ENCODE peak calls at places on chromosomes 5 and 9, in six cellular contexts. S is GM12878, F is NB4, R is A549, B is K562, T is HepG2. M is an unnamed sample.
A peak's percentile ranks its signal among the peaks of the same experiment; 100 is the strongest.

GRCh38 chr5:130110333-130110732 is 206.1 kb downstream of the CHSY3 start:
- DNase-seq in S (no peak), F (no peak), R (no peak), B (no peak), T (no peak), M (no peak)

GRCh38 chr5:3593771-3594513 is 1.7 kb upstream of the IRX1 start:
- DNase-seq in S (no peak), F (no peak), R (no peak), B (no peak), T (no peak), M (no peak)

GRCh38 chr9:18472915-18473314 is 1.0 kb upstream of the ADAMTSL1 start:
- DNase-seq in S (no peak), F (no peak), R (no peak), B (no peak), T (no peak), M (peak; percentile 63)

GRCh38 chr5:134188092-134188491 is 11.3 kb upstream of the SKP1 start:
- DNase-seq in S (no peak), F (no peak), R (no peak), B (no peak), T (no peak), M (no peak)

GRCh38 chr9:109901191-109901590 is 121.2 kb downstream of the PALM2AKAP2 start:
- DNase-seq in S (no peak), F (no peak), R (no peak), B (no peak), T (no peak), M (no peak)

GRCh38 chr5:114296191-114296590 is 65.7 kb upstream of the KCNN2 start:
- DNase-seq in S (no peak), F (no peak), R (no peak), B (no peak), T (no peak), M (no peak)

GRCh38 chr9:89854715-89855475 is 250.1 kb downstream of the GADD45G start:
- DNase-seq in S (no peak), F (no peak), R (no peak), B (no peak), T (no peak), M (no peak)

GRCh38 chr5:139817362-139817761 is 21.8 kb downstream of the PSD2 start:
- DNase-seq in S (no peak), F (no peak), R (no peak), B (no peak), T (no peak), M (no peak)

GRCh38 chr9:92728831-92729734 is 35.5 kb downstream of the BICD2 start:
- DNase-seq in S (no peak), F (peak; percentile 21), R (no peak), B (no peak), T (peak; percentile 16), M (no peak)

GRCh38 chr9:237141-237857 is 22.6 kb downstream of the DOCK8 start:
- DNase-seq in S (no peak), F (no peak), R (no peak), B (no peak), T (no peak), M (no peak)

GRCh38 chr9:136228107-136228875 is 17.3 kb downstream of the QSOX2 start:
- DNase-seq in S (no peak), F (peak; percentile 31), R (peak; percentile 71), B (peak; percentile 23), T (peak; percentile 13), M (peak; percentile 48)

GRCh38 chr9:38282756-38283155 is 109.7 kb upstream of the ALDH1B1 start:
- DNase-seq in S (no peak), F (no peak), R (no peak), B (no peak), T (no peak), M (no peak)

GRCh38 chr9:69801994-69802393 is 18.6 kb upstream of the CFAP95 start:
- DNase-seq in S (no peak), F (no peak), R (no peak), B (no peak), T (peak; percentile 25), M (no peak)

GRCh38 chr9:131728961-131729360 is 10.9 kb downstream of the RAPGEF1 start:
- DNase-seq in S (no peak), F (peak; percentile 41), R (no peak), B (no peak), T (no peak), M (peak; percentile 39)

GRCh38 chr5:17860660-17861315 is 226.5 kb downstream of the TAF11L14 start:
- DNase-seq in S (no peak), F (no peak), R (peak; percentile 10), B (no peak), T (no peak), M (peak; percentile 8)

GRCh38 chr5:123359454-123359853 is 63.7 kb downstream of the CEP120 start:
- DNase-seq in S (no peak), F (no peak), R (no peak), B (no peak), T (no peak), M (no peak)

GRCh38 chr9:136022731-136023400 is 61.7 kb upstream of the UBAC1 start:
- DNase-seq in S (no peak), F (no peak), R (no peak), B (no peak), T (no peak), M (no peak)

GRCh38 chr9:86488794-86489193 is 134.6 kb upstream of the TUT7 start:
- DNase-seq in S (no peak), F (no peak), R (no peak), B (no peak), T (peak; percentile 1), M (no peak)

GRCh38 chr9:111542497-111543254 is 17.7 kb downstream of the ZNF483 start:
- DNase-seq in S (no peak), F (no peak), R (no peak), B (no peak), T (no peak), M (no peak)

GRCh38 chr5:149596712-149597111 is 15.4 kb downstream of the ARHGEF37 start:
- DNase-seq in S (no peak), F (no peak), R (no peak), B (no peak), T (no peak), M (peak; percentile 75)

GRCh38 chr5:130168211-130168610 is 263.9 kb downstream of the CHSY3 start:
- DNase-seq in S (no peak), F (no peak), R (no peak), B (no peak), T (no peak), M (no peak)

GRCh38 chr5:91652678-91653077 is 269.6 kb upstream of the ARRDC3 start:
- DNase-seq in S (no peak), F (no peak), R (no peak), B (no peak), T (no peak), M (no peak)

GRCh38 chr9:131617611-131618010 is 72.3 kb downstream of the PRRT1B start:
- DNase-seq in S (no peak), F (no peak), R (no peak), B (no peak), T (no peak), M (no peak)

DNA sequence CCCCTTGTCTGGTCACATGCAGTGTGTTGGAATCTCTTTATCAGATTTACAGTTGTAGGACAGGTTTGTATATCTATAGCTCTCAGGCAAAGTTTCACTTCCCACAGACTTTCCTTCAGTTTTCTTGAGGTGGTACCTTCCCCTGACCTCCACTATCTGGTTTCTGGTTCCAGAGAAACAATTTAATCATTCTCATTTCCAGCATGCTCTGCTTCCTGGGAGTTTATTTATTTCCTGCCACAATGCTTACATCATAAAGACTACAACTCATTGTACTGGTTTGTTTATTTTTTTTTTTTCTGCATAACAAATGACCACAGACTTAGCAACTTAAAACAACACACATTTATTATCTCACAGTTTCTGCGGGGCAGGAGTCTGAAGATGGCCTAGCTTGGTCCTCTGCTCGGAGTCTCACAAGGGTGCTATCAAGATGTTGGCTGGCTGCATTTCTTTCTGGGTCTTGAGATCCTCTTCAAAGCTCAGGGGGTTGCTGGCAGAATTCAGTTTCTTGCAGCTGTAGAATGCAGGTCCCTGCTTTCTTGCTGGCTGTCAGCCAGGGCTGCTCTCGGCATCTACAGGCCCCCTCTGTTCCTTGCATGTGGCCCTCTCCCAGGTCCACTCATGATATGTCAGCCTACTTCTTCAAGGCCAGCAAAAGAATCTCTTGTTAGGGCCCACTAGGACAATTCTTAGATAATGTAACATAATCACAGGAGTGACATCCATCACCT is 247.7 kb downstream of the ENC1 start:
- DNase-seq in S (no peak), F (no peak), R (no peak), B (peak; percentile 49), T (no peak), M (peak; percentile 41)
- TF ChIP-seq MYC in S (no peak), F (no peak), R (no peak), B (no peak), T (no peak), M (no peak)

DNA sequence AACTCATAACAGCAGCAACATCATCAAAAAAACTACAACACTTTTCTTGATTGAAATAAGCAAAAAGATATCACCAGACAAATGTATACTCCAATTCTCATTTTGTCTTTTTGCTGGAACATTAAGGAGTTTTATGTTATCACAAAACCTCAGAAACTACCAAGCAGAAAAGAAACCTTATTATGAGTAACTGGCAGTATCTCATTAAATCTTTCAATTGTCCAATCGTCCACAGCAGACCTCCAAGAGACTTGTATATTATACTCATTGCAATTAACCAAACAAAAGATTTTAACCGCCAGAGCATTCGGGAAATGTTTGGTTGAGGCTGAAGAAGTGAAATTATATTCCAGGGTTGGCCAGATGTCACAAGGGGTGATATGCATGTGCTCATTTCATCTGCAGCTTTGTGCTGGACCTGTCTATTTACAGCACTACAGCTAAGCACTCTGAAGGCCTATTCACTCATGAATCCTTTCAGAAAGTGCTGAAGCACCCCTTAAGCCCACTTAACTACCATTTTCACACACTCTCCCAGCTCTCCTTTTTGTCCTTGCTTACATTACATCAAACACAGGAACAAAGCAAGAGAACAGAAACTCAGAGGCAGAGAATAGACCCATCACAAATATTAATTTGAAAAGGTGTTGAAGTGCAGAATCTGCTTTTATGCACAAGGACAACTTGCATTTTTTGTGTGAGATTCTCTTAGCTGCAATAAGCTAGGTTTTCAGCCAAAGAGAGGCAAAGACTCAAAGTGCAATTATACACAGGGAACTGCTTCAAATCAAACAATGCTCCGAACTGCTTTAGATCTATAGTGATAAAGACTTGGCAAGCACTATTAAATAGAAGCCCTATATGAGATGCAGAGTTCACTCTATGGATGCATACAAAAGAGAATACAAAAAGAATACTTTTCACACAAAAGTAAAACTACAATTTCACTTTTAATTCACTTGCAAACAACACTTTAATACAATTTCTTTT is 150.4 kb upstream of the POU5F2 start:
- DNase-seq in S (no peak), F (no peak), R (no peak), B (no peak), T (no peak), M (no peak)
- TF ChIP-seq MYC in S (no peak), F (no peak), R (no peak), B (no peak), T (no peak), M (no peak)

GRCh38 chr5:911601-912000 is 18.9 kb downstream of the TRIP13 start:
- DNase-seq in S (no peak), F (no peak), R (no peak), B (no peak), T (no peak), M (peak; percentile 23)
- TF ChIP-seq MYC in S (no peak), F (no peak), R (no peak), B (no peak), T (no peak), M (no peak)

GRCh38 chr5:54390015-54390414 is 65.5 kb upstream of the HSPB3 start:
- DNase-seq in S (no peak), F (no peak), R (peak; percentile 24), B (peak; percentile 90), T (no peak), M (peak; percentile 15)
- TF ChIP-seq MYC in S (no peak), F (no peak), R (no peak), B (no peak), T (no peak), M (no peak)

GRCh38 chr5:154202379-154203260 is 12.1 kb downstream of the GALNT10 start:
- DNase-seq in S (no peak), F (no peak), R (no peak), B (peak; percentile 79), T (no peak), M (peak; percentile 21)
- TF ChIP-seq MYC in S (no peak), F (no peak), R (no peak), B (no peak), T (no peak), M (no peak)

M was measured in endothelial cell of umbilical vein.